ENCODE peak calls at places on chromosomes 6 and 20, in ten cellular contexts. One of them, this sample, is unnamed.

GRCh38 chr6:15709665-15710269 is 46.9 kb upstream of the DTNBP1 start:
- DNase-seq in epithelial cell of esophagus: no peak
- DNase-seq in neural progenitor cell: no peak
- DNase-seq in sigmoid colon: no peak
- DNase-seq in ovary: no peak
- DNase-seq in tibial artery: no peak
- DNase-seq in fibroblast of mammary gland: no peak
- DNase-seq in CD8-positive, alpha-beta T cell: no peak
- DNase-seq in cardiac muscle cell: no peak
- DNase-seq in astrocyte of the spinal cord: no peak
- DNase-seq in this sample: no peak

GRCh38 chr6:54971825-54972224 is 125.3 kb downstream of the FAM83B start:
- DNase-seq in epithelial cell of esophagus: peak; percentile 85
- DNase-seq in neural progenitor cell: no peak
- DNase-seq in sigmoid colon: no peak
- DNase-seq in ovary: no peak
- DNase-seq in tibial artery: no peak
- DNase-seq in fibroblast of mammary gland: no peak
- DNase-seq in CD8-positive, alpha-beta T cell: no peak
- DNase-seq in cardiac muscle cell: no peak
- DNase-seq in astrocyte of the spinal cord: no peak
- DNase-seq in this sample: no peak

GRCh38 chr20:15930324-15931305 is 642.6 kb downstream of the KIF16B start:
- DNase-seq in epithelial cell of esophagus: peak; percentile 59
- DNase-seq in neural progenitor cell: peak; percentile 47
- DNase-seq in sigmoid colon: no peak
- DNase-seq in ovary: no peak
- DNase-seq in tibial artery: no peak
- DNase-seq in fibroblast of mammary gland: peak; percentile 64
- DNase-seq in CD8-positive, alpha-beta T cell: no peak
- DNase-seq in cardiac muscle cell: peak; percentile 23
- DNase-seq in astrocyte of the spinal cord: peak; percentile 47
- DNase-seq in this sample: no peak

GRCh38 chr6:6438286-6438685 is 117.8 kb upstream of the F13A1 start:
- DNase-seq in epithelial cell of esophagus: peak; percentile 87
- DNase-seq in neural progenitor cell: no peak
- DNase-seq in sigmoid colon: no peak
- DNase-seq in ovary: no peak
- DNase-seq in tibial artery: no peak
- DNase-seq in fibroblast of mammary gland: peak; percentile 4
- DNase-seq in CD8-positive, alpha-beta T cell: no peak
- DNase-seq in cardiac muscle cell: no peak
- DNase-seq in astrocyte of the spinal cord: peak; percentile 9
- DNase-seq in this sample: no peak

GRCh38 chr6:16982827-16983226 is 119.0 kb upstream of the STMND1 start:
- DNase-seq in epithelial cell of esophagus: peak; percentile 44
- DNase-seq in neural progenitor cell: no peak
- DNase-seq in sigmoid colon: no peak
- DNase-seq in ovary: no peak
- DNase-seq in tibial artery: no peak
- DNase-seq in fibroblast of mammary gland: peak; percentile 97
- DNase-seq in CD8-positive, alpha-beta T cell: no peak
- DNase-seq in cardiac muscle cell: no peak
- DNase-seq in astrocyte of the spinal cord: peak; percentile 92
- DNase-seq in this sample: peak; percentile 29

GRCh38 chr6:34142599-34142998 is 3.3 kb downstream of the GRM4 start:
- DNase-seq in epithelial cell of esophagus: peak; percentile 51
- DNase-seq in neural progenitor cell: peak; percentile 85
- DNase-seq in sigmoid colon: no peak
- DNase-seq in ovary: no peak
- DNase-seq in tibial artery: no peak
- DNase-seq in fibroblast of mammary gland: no peak
- DNase-seq in CD8-positive, alpha-beta T cell: no peak
- DNase-seq in cardiac muscle cell: peak; percentile 52
- DNase-seq in astrocyte of the spinal cord: no peak
- DNase-seq in this sample: no peak

GRCh38 chr6:112298816-112299281 is 44.5 kb upstream of the LAMA4 start:
- DNase-seq in epithelial cell of esophagus: peak; percentile 87
- DNase-seq in neural progenitor cell: no peak
- DNase-seq in sigmoid colon: no peak
- DNase-seq in ovary: no peak
- DNase-seq in tibial artery: no peak
- DNase-seq in fibroblast of mammary gland: peak; percentile 93
- DNase-seq in CD8-positive, alpha-beta T cell: no peak
- DNase-seq in cardiac muscle cell: peak; percentile 30
- DNase-seq in astrocyte of the spinal cord: peak; percentile 95
- DNase-seq in this sample: no peak

GRCh38 chr6:6806793-6807518 is 218.4 kb downstream of the LY86 start:
- DNase-seq in epithelial cell of esophagus: peak; percentile 56
- DNase-seq in neural progenitor cell: no peak
- DNase-seq in sigmoid colon: peak; percentile 75
- DNase-seq in ovary: no peak
- DNase-seq in tibial artery: peak; percentile 77
- DNase-seq in fibroblast of mammary gland: no peak
- DNase-seq in CD8-positive, alpha-beta T cell: no peak
- DNase-seq in cardiac muscle cell: no peak
- DNase-seq in astrocyte of the spinal cord: no peak
- DNase-seq in this sample: no peak

GRCh38 chr6:83976871-83977270 is 56.7 kb upstream of the MRAP2 start:
- DNase-seq in epithelial cell of esophagus: peak; percentile 44
- DNase-seq in neural progenitor cell: no peak
- DNase-seq in sigmoid colon: no peak
- DNase-seq in ovary: no peak
- DNase-seq in tibial artery: no peak
- DNase-seq in fibroblast of mammary gland: no peak
- DNase-seq in CD8-positive, alpha-beta T cell: no peak
- DNase-seq in cardiac muscle cell: no peak
- DNase-seq in astrocyte of the spinal cord: no peak
- DNase-seq in this sample: no peak

GRCh38 chr6:2763876-2764540 is 1.2 kb upstream of the WRNIP1 start:
- DNase-seq in epithelial cell of esophagus: no peak
- DNase-seq in neural progenitor cell: no peak
- DNase-seq in sigmoid colon: peak; percentile 72
- DNase-seq in ovary: peak; percentile 60
- DNase-seq in tibial artery: no peak
- DNase-seq in fibroblast of mammary gland: no peak
- DNase-seq in CD8-positive, alpha-beta T cell: no peak
- DNase-seq in cardiac muscle cell: no peak
- DNase-seq in astrocyte of the spinal cord: no peak
- DNase-seq in this sample: no peak

GRCh38 chr6:139888691-139889122 is 514.3 kb upstream of the CITED2 start:
- DNase-seq in epithelial cell of esophagus: no peak
- DNase-seq in neural progenitor cell: peak; percentile 94
- DNase-seq in sigmoid colon: no peak
- DNase-seq in ovary: no peak
- DNase-seq in tibial artery: no peak
- DNase-seq in fibroblast of mammary gland: no peak
- DNase-seq in CD8-positive, alpha-beta T cell: no peak
- DNase-seq in cardiac muscle cell: peak; percentile 62
- DNase-seq in astrocyte of the spinal cord: no peak
- DNase-seq in this sample: no peak

GRCh38 chr20:36113566-36114247 is 40.8 kb upstream of the EPB41L1 start:
- DNase-seq in epithelial cell of esophagus: no peak
- DNase-seq in neural progenitor cell: peak; percentile 30
- DNase-seq in sigmoid colon: no peak
- DNase-seq in ovary: no peak
- DNase-seq in tibial artery: no peak
- DNase-seq in fibroblast of mammary gland: no peak
- DNase-seq in CD8-positive, alpha-beta T cell: no peak
- DNase-seq in cardiac muscle cell: no peak
- DNase-seq in astrocyte of the spinal cord: no peak
- DNase-seq in this sample: peak; percentile 42

GRCh38 chr20:57659789-57660509 is 39.7 kb upstream of the ZBP1 start:
- DNase-seq in epithelial cell of esophagus: no peak
- DNase-seq in neural progenitor cell: no peak
- DNase-seq in sigmoid colon: peak; percentile 45
- DNase-seq in ovary: peak; percentile 21
- DNase-seq in tibial artery: peak; percentile 61
- DNase-seq in fibroblast of mammary gland: no peak
- DNase-seq in CD8-positive, alpha-beta T cell: no peak
- DNase-seq in cardiac muscle cell: no peak
- DNase-seq in astrocyte of the spinal cord: no peak
- DNase-seq in this sample: no peak

GRCh38 chr6:52098649-52099184 is 11.3 kb upstream of the PKHD1 start:
- DNase-seq in epithelial cell of esophagus: no peak
- DNase-seq in neural progenitor cell: no peak
- DNase-seq in sigmoid colon: no peak
- DNase-seq in ovary: no peak
- DNase-seq in tibial artery: no peak
- DNase-seq in fibroblast of mammary gland: no peak
- DNase-seq in CD8-positive, alpha-beta T cell: no peak
- DNase-seq in cardiac muscle cell: no peak
- DNase-seq in astrocyte of the spinal cord: no peak
- DNase-seq in this sample: no peak

GRCh38 chr6:68186870-68187269 is 448.2 kb upstream of the ADGRB3 start:
- DNase-seq in epithelial cell of esophagus: no peak
- DNase-seq in neural progenitor cell: peak; percentile 49
- DNase-seq in sigmoid colon: no peak
- DNase-seq in ovary: no peak
- DNase-seq in tibial artery: no peak
- DNase-seq in fibroblast of mammary gland: no peak
- DNase-seq in CD8-positive, alpha-beta T cell: no peak
- DNase-seq in cardiac muscle cell: no peak
- DNase-seq in astrocyte of the spinal cord: no peak
- DNase-seq in this sample: no peak
- H3K4me3 ChIP-seq in epithelial cell of esophagus: no peak overlapping the region
- H3K4me3 ChIP-seq in neural progenitor cell: no peak overlapping the region
- H3K4me3 ChIP-seq in sigmoid colon: no peak overlapping the region
- H3K4me3 ChIP-seq in ovary: no peak overlapping the region
- H3K4me3 ChIP-seq in tibial artery: no peak overlapping the region
- H3K4me3 ChIP-seq in fibroblast of mammary gland: no peak overlapping the region
- H3K4me3 ChIP-seq in CD8-positive, alpha-beta T cell: no peak overlapping the region
- H3K4me3 ChIP-seq in cardiac muscle cell: no peak overlapping the region
- H3K4me3 ChIP-seq in astrocyte of the spinal cord: no peak overlapping the region
- H3K4me3 ChIP-seq in this sample: no peak overlapping the region

GRCh38 chr20:43658068-43658722 is 8.7 kb upstream of the MYBL2 start:
- DNase-seq in epithelial cell of esophagus: peak; percentile 11
- DNase-seq in neural progenitor cell: peak; percentile 44
- DNase-seq in sigmoid colon: no peak
- DNase-seq in ovary: no peak
- DNase-seq in tibial artery: peak; percentile 35
- DNase-seq in fibroblast of mammary gland: peak; percentile 24
- DNase-seq in CD8-positive, alpha-beta T cell: no peak
- DNase-seq in cardiac muscle cell: no peak
- DNase-seq in astrocyte of the spinal cord: peak; percentile 21
- DNase-seq in this sample: no peak
- TF ChIP-seq CTCF in epithelial cell of esophagus: peak; percentile 21
- TF ChIP-seq CTCF in neural progenitor cell: no peak
- TF ChIP-seq CTCF in sigmoid colon: no peak
- TF ChIP-seq CTCF in ovary: no peak
- TF ChIP-seq CTCF in tibial artery: no peak
- TF ChIP-seq CTCF in fibroblast of mammary gland: no peak
- TF ChIP-seq CTCF in CD8-positive, alpha-beta T cell: no peak
- TF ChIP-seq CTCF in cardiac muscle cell: no peak
- TF ChIP-seq CTCF in astrocyte of the spinal cord: peak; percentile 6
- TF ChIP-seq CTCF in this sample: no peak

DNA sequence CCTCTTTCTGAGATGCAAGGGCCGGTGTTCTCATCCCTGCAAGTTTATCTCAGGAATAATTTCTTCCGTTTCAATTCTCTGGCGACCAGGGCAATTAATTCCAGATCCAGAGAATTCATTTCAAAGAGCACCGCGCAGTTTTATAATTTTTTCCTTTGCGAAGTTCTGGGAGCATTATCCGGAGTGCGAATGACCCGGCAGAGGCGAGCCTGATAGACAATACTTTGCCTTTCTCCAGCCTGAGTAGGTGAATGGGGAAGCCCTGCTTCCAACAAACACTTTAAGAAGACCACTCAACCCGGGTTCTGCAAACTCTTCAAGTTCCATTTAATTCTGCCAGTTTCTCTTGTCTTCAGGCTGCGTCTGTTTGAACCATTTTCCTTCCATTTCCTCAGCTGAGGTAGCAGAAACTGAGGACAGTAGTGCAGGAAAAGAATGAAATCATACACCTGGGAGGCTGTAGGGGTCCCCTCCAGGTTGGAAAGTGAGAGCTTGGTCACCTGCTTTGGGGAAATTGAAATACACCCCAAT is 974 bp downstream of the VGLL2 start:
- DNase-seq in epithelial cell of esophagus: no peak
- DNase-seq in neural progenitor cell: peak; percentile 29
- DNase-seq in sigmoid colon: no peak
- DNase-seq in ovary: no peak
- DNase-seq in tibial artery: no peak
- DNase-seq in fibroblast of mammary gland: no peak
- DNase-seq in CD8-positive, alpha-beta T cell: no peak
- DNase-seq in cardiac muscle cell: no peak
- DNase-seq in astrocyte of the spinal cord: no peak
- DNase-seq in this sample: no peak
- H3K4me3 ChIP-seq in epithelial cell of esophagus: no peak overlapping the region
- H3K4me3 ChIP-seq in neural progenitor cell: peak overlapping the region; percentile 47
- H3K4me3 ChIP-seq in sigmoid colon: no peak overlapping the region
- H3K4me3 ChIP-seq in ovary: no peak overlapping the region
- H3K4me3 ChIP-seq in tibial artery: peak overlapping the region; percentile 46
- H3K4me3 ChIP-seq in fibroblast of mammary gland: no peak overlapping the region
- H3K4me3 ChIP-seq in CD8-positive, alpha-beta T cell: no peak overlapping the region
- H3K4me3 ChIP-seq in cardiac muscle cell: peak overlapping the region; percentile 45
- H3K4me3 ChIP-seq in astrocyte of the spinal cord: no peak overlapping the region
- H3K4me3 ChIP-seq in this sample: no peak overlapping the region

GRCh38 chr6:157169186-157169585 is 154.1 kb downstream of the TMEM242 start:
- DNase-seq in epithelial cell of esophagus: no peak
- DNase-seq in neural progenitor cell: no peak
- DNase-seq in sigmoid colon: no peak
- DNase-seq in ovary: no peak
- DNase-seq in tibial artery: no peak
- DNase-seq in fibroblast of mammary gland: no peak
- DNase-seq in CD8-positive, alpha-beta T cell: no peak
- DNase-seq in cardiac muscle cell: no peak
- DNase-seq in astrocyte of the spinal cord: no peak
- DNase-seq in this sample: no peak
- TF ChIP-seq CTCF in epithelial cell of esophagus: no peak
- TF ChIP-seq CTCF in neural progenitor cell: no peak
- TF ChIP-seq CTCF in sigmoid colon: no peak
- TF ChIP-seq CTCF in ovary: no peak
- TF ChIP-seq CTCF in tibial artery: no peak
- TF ChIP-seq CTCF in fibroblast of mammary gland: no peak
- TF ChIP-seq CTCF in CD8-positive, alpha-beta T cell: no peak
- TF ChIP-seq CTCF in cardiac muscle cell: no peak
- TF ChIP-seq CTCF in astrocyte of the spinal cord: no peak
- TF ChIP-seq CTCF in this sample: no peak

GRCh38 chr6:37517411-37517812 is 17.7 kb upstream of the CCDC167 start:
- DNase-seq in epithelial cell of esophagus: no peak
- DNase-seq in neural progenitor cell: no peak
- DNase-seq in sigmoid colon: no peak
- DNase-seq in ovary: no peak
- DNase-seq in tibial artery: no peak
- DNase-seq in fibroblast of mammary gland: no peak
- DNase-seq in CD8-positive, alpha-beta T cell: peak; percentile 79
- DNase-seq in cardiac muscle cell: no peak
- DNase-seq in astrocyte of the spinal cord: no peak
- DNase-seq in this sample: peak; percentile 64
- H3K4me3 ChIP-seq in epithelial cell of esophagus: no peak overlapping the region
- H3K4me3 ChIP-seq in neural progenitor cell: no peak overlapping the region
- H3K4me3 ChIP-seq in sigmoid colon: no peak overlapping the region
- H3K4me3 ChIP-seq in ovary: no peak overlapping the region
- H3K4me3 ChIP-seq in tibial artery: no peak overlapping the region
- H3K4me3 ChIP-seq in fibroblast of mammary gland: no peak overlapping the region
- H3K4me3 ChIP-seq in CD8-positive, alpha-beta T cell: peak overlapping the region; percentile 52
- H3K4me3 ChIP-seq in cardiac muscle cell: no peak overlapping the region
- H3K4me3 ChIP-seq in astrocyte of the spinal cord: no peak overlapping the region
- H3K4me3 ChIP-seq in this sample: peak overlapping the region; percentile 61